ENCODE peak calls at places on chromosomes 6 and 20, in six cellular contexts. X, Z, L, Q, F and S are unnamed samples.
A peak's percentile ranks its signal among the peaks of the same experiment; 100 is the strongest.

GRCh38 chr20:23142162-23143050 is 56.3 kb upstream of the CD93 start:
- DNase-seq in X (no peak), Z (no peak), L (peak; percentile 44), Q (no peak), F (no peak), S (no peak)

GRCh38 chr6:169851641-169852503 is 100.5 kb downstream of the ERMARD start:
- DNase-seq in X (peak; percentile 45), Z (peak; percentile 50), L (no peak), Q (no peak), F (no peak), S (peak; percentile 5)

GRCh38 chr20:41173161-41173721 is 35.9 kb downstream of the PLCG1 start:
- DNase-seq in X (peak; percentile 93), Z (peak; percentile 91), L (peak; percentile 73), Q (peak; percentile 52), F (peak; percentile 28), S (peak; percentile 67)

GRCh38 chr20:45345104-45345936 is 2.9 kb downstream of the SDC4 start:
- DNase-seq in X (no peak), Z (no peak), L (no peak), Q (no peak), F (no peak), S (no peak)

GRCh38 chr6:30726506-30727413 is 6.6 kb downstream of the TUBB start:
- DNase-seq in X (no peak), Z (no peak), L (no peak), Q (no peak), F (no peak), S (no peak)

GRCh38 chr6:35128496-35128895 is 12.6 kb downstream of the TCP11 start:
- DNase-seq in X (no peak), Z (no peak), L (no peak), Q (no peak), F (no peak), S (no peak)

GRCh38 chr6:36285797-36286196 is 15.9 kb downstream of the PNPLA1 start:
- DNase-seq in X (no peak), Z (no peak), L (no peak), Q (no peak), F (no peak), S (no peak)

GRCh38 chr20:63148696-63149095 is 67.2 kb downstream of the YTHDF1 start:
- DNase-seq in X (peak; percentile 36), Z (no peak), L (no peak), Q (no peak), F (no peak), S (no peak)

GRCh38 chr6:47197672-47198640 is 111.7 kb downstream of the TNFRSF21 start:
- DNase-seq in X (no peak), Z (no peak), L (no peak), Q (no peak), F (no peak), S (no peak)

GRCh38 chr6:153090241-153090930 is 40.7 kb downstream of the RGS17 start:
- DNase-seq in X (no peak), Z (no peak), L (no peak), Q (no peak), F (no peak), S (no peak)

GRCh38 chr6:149897015-149897697 is 757 bp downstream of the RAET1E start:
- DNase-seq in X (peak; percentile 88), Z (peak; percentile 54), L (no peak), Q (no peak), F (no peak), S (no peak)

GRCh38 chr6:29631860-29632731 is 887 bp downstream of the GABBR1 start:
- DNase-seq in X (peak; percentile 81), Z (peak; percentile 59), L (peak; percentile 75), Q (peak; percentile 43), F (no peak), S (peak; percentile 63)

GRCh38 chr6:27669278-27669797 is 196.4 kb upstream of the ZNF184 start:
- DNase-seq in X (no peak), Z (no peak), L (no peak), Q (no peak), F (no peak), S (no peak)

GRCh38 chr6:112173401-112173800 is 81.0 kb downstream of the LAMA4 start:
- DNase-seq in X (no peak), Z (no peak), L (no peak), Q (no peak), F (no peak), S (no peak)

GRCh38 chr6:99822741-99823512 is 171.1 kb downstream of the MCHR2 start:
- DNase-seq in X (no peak), Z (peak; percentile 80), L (no peak), Q (no peak), F (no peak), S (no peak)

GRCh38 chr6:72937160-72937559 is 288.1 kb downstream of the KHDC1L start:
- DNase-seq in X (no peak), Z (no peak), L (no peak), Q (no peak), F (no peak), S (no peak)

GRCh38 chr6:43009124-43009523 is 4.6 kb downstream of the MEA1 start:
- DNase-seq in X (peak; percentile 71), Z (peak; percentile 35), L (peak; percentile 63), Q (peak; percentile 19), F (no peak), S (no peak)

GRCh38 chr6:37985355-37985754 is 165.8 kb downstream of the ZFAND3 start:
- DNase-seq in X (no peak), Z (no peak), L (no peak), Q (no peak), F (no peak), S (no peak)

GRCh38 chr6:31702421-31702818 is 704 bp downstream of the ABHD16A start:
- DNase-seq in X (no peak), Z (no peak), L (no peak), Q (no peak), F (no peak), S (no peak)

GRCh38 chr6:131657630-131658111 is 20.6 kb downstream of the ENPP3 start:
- DNase-seq in X (no peak), Z (no peak), L (no peak), Q (no peak), F (no peak), S (no peak)

GRCh38 chr20:44856847-44857448 is 28.6 kb upstream of the YWHAB start:
- DNase-seq in X (no peak), Z (no peak), L (no peak), Q (no peak), F (no peak), S (no peak)

GRCh38 chr20:884983-885952 is 30.9 kb downstream of the ANGPT4 start:
- DNase-seq in X (peak; percentile 82), Z (no peak), L (peak; percentile 41), Q (no peak), F (no peak), S (no peak)

GRCh38 chr6:166626177-166627038 is 643 bp downstream of the RPS6KA2 start:
- DNase-seq in X (peak; percentile 54), Z (no peak), L (peak; percentile 51), Q (peak; percentile 18), F (no peak), S (peak; percentile 38)

GRCh38 chr20:60453847-60454246 is 495.6 kb downstream of the CDH26 start:
- DNase-seq in X (no peak), Z (peak; percentile 50), L (no peak), Q (no peak), F (no peak), S (no peak)